ENCODE peak calls at places on chromosomes 7 and 10, in six cellular contexts. S is effector memory CD4-positive, alpha-beta T cell; C is lower lobe of right lung; I is aorta; U is psoas muscle; G is suprapubic skin. T is an unnamed sample.

GRCh38 chr7:45197461-45197860 is 39.9 kb downstream of the RAMP3 start:
- DNase-seq in G (no peak), I (no peak), S (no peak), U (no peak), C (no peak), T (no peak)

GRCh38 chr7:127392182-127392565 is 334 bp downstream of the ZNF800 start:
- DNase-seq in S (peak; percentile 46), G (peak; percentile 80), U (peak; percentile 86), I (peak; percentile 87), C (peak; percentile 81), T (peak; percentile 58)

GRCh38 chr10:118763202-118763988 is 8.6 kb upstream of the CACUL1 start:
- DNase-seq in G (no peak), U (no peak), S (no peak), C (no peak), I (no peak), T (no peak)

GRCh38 chr7:24828871-24829661 is 71.8 kb upstream of the GSDME start:
- DNase-seq in S (no peak), G (no peak), U (no peak), I (no peak), C (no peak), T (no peak)

GRCh38 chr7:134685250-134685649 is 38.6 kb downstream of the BPGM start:
- DNase-seq in U (no peak), S (no peak), C (no peak), I (no peak), G (no peak), T (no peak)

GRCh38 chr7:31065021-31065593 is 13.0 kb downstream of the ADCYAP1R1 start:
- DNase-seq in U (peak; percentile 25), I (no peak), G (no peak), C (no peak), S (no peak), T (no peak)

GRCh38 chr7:75639071-75639892 is 99.5 kb downstream of the HIP1 start:
- DNase-seq in I (peak; percentile 86), C (peak; percentile 71), S (no peak), G (no peak), U (peak; percentile 72), T (peak; percentile 6)

GRCh38 chr10:79559726-79560125 is 481 bp downstream of the SFTPA2 start:
- DNase-seq in G (no peak), U (no peak), C (no peak), S (no peak), I (no peak), T (no peak)

GRCh38 chr10:1057106-1057657 is 997 bp downstream of the WDR37 start:
- DNase-seq in G (no peak), S (no peak), I (no peak), U (no peak), C (no peak), T (no peak)

GRCh38 chr7:95951531-95951930 is 179.2 kb downstream of the DYNC1I1 start:
- DNase-seq in S (no peak), U (no peak), I (no peak), G (no peak), C (no peak), T (no peak)

GRCh38 chr10:119143657-119144056 is 21.9 kb downstream of the SFXN4 start:
- DNase-seq in S (no peak), G (no peak), U (no peak), I (no peak), C (no peak), T (no peak)

GRCh38 chr10:47371629-47372485 is 12.2 kb downstream of the ZNF488 start:
- DNase-seq in S (no peak), G (peak; percentile 47), U (peak; percentile 7), C (no peak), I (peak; percentile 23), T (no peak)

GRCh38 chr10:971613-972012 is 16.6 kb upstream of the GTPBP4 start:
- DNase-seq in S (no peak), I (no peak), G (no peak), U (no peak), C (no peak), T (no peak)

GRCh38 chr10:122114156-122114747 is 125.3 kb downstream of the TACC2 start:
- DNase-seq in U (peak; percentile 68), C (no peak), G (no peak), S (no peak), I (no peak), T (no peak)

GRCh38 chr10:19531324-19531723 is 284.9 kb upstream of the PLXDC2 start:
- DNase-seq in G (no peak), S (no peak), U (no peak), C (no peak), I (no peak), T (no peak)
- H3K36me3 ChIP-seq in G (no peaks in the 10 kb centered on the region), S (no peaks in the 10 kb centered on the region), U (no peaks in the 10 kb centered on the region), C (no peaks in the 10 kb centered on the region), I (no peaks in the 10 kb centered on the region), T (no peaks in the 10 kb centered on the region)

GRCh38 chr7:143846692-143847091 is 55.3 kb downstream of the TCAF1 start:
- DNase-seq in U (no peak), S (no peak), G (no peak), C (no peak), I (no peak), T (no peak)

GRCh38 chr7:143849785-143850479 is 52.0 kb downstream of the TCAF1 start:
- DNase-seq in S (no peak), G (no peak), U (no peak), C (no peak), I (no peak), T (no peak)

GRCh38 chr7:143848192-143848591 is 53.8 kb downstream of the TCAF1 start:
- DNase-seq in G (no peak), U (no peak), S (no peak), C (no peak), I (no peak), T (no peak)

DNA sequence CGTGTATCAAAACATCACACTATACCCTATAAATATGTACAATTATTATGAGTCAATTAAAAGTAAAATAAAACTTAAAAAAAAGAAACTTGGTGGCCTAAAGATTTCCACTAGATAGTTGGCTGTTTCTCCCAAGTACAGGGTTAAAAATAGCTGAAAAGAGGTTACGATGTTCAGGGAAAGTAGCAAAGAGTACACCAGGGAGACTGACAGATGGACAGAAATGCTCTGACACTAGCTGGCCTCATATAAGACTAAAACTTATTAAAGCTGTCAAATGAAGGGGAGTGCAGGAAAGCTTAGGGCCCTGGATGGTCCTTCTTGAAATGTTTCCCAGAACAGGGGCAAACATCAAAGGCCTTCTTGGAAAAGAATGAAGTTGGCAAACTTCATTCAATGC is 51.3 kb downstream of the TCAF1 start:
- DNase-seq in G (no peak), C (no peak), U (no peak), S (no peak), I (no peak), T (no peak)
- H3K4me1 ChIP-seq in G (no peaks in the 10 kb centered on the region), C (no peaks in the 10 kb centered on the region), U (peaks cover 9% of the 10 kb centered on the region), S (no peaks in the 10 kb centered on the region), I (no peaks in the 10 kb centered on the region), T (no peaks in the 10 kb centered on the region)

GRCh38 chr7:74454059-74454947 is 597 bp downstream of the GTF2IRD1 start:
- DNase-seq in S (no peak), U (peak; percentile 81), G (no peak), C (no peak), I (no peak), T (no peak)

GRCh38 chr7:74457007-74457406 is 3.3 kb downstream of the GTF2IRD1 start:
- DNase-seq in U (no peak), S (no peak), G (no peak), C (no peak), I (no peak), T (no peak)

GRCh38 chr7:74453321-74454011 is at the start of gene GTF2IRD1:
- DNase-seq in G (no peak), I (peak; percentile 88), S (peak; percentile 54), U (peak; percentile 88), C (peak; percentile 77), T (peak; percentile 37)

GRCh38 chr7:74454948-74455804 is 1.5 kb downstream of the GTF2IRD1 start:
- DNase-seq in G (no peak), U (peak; percentile 90), I (no peak), S (no peak), C (no peak), T (no peak)

DNA sequence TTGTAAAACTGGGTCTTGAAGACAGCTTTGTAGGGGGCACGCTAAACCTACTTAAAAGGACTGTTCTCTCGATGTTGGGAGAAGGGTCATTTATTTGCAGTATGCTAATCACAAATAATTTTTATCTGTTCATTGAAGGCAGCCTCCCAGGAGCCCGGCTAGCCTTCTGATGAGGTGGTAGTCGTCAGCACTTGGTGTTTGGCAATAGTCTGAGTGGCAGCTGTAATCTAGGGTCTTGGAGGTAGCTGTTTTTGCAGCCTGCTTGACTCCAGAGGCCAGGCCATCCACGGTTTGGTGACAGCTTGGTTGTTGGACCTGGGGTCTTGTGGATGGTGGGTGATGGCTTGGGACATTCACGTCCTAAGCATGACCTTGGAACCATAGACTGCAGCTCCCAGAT is 2.2 kb downstream of the GTF2IRD1 start:
- DNase-seq in C (no peak), G (no peak), U (no peak), I (no peak), S (no peak), T (no peak)
- H3K4me3 ChIP-seq in C (no peak overlapping the region), G (no peak overlapping the region), U (peak overlapping the region; percentile 80), I (no peak overlapping the region), S (no peak overlapping the region), T (no peak overlapping the region)

DNA sequence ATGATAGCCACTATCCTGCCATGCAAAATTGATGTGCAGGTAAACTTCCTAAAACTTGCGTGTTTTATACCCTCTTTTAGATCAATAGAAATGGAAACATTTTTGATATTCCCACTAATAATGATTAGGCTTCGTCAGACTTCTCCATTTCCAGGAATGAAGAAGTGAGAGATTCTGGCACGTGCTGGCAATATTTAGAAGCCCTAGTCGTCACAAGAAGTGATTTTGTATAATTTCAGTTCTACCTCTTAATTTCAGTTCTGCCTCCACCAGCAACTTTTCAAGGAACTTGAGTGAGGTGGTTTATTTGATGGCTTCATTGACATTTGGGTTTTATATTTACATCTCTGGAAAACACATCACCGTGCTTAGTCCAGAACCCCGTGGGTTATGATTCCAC is 61.9 kb downstream of the MRC1 start:
- DNase-seq in C (no peak), G (no peak), S (no peak), U (no peak), I (no peak), T (no peak)
- H3K36me3 ChIP-seq in C (no peaks in the 10 kb centered on the region), G (no peaks in the 10 kb centered on the region), S (no peaks in the 10 kb centered on the region), U (no peaks in the 10 kb centered on the region), I (no peaks in the 10 kb centered on the region), T (no peaks in the 10 kb centered on the region)

T was measured in CD8-positive, alpha-beta memory T cell.